ENCODE peak calls at places on chromosomes 5 and 9, in four cellular contexts. One of them, this sample, is unnamed.
A peak's percentile ranks its signal among the peaks of the same experiment; 100 is the strongest.

GRCh38 chr5:90408571-90409317 is 812 bp downstream of the CETN3 start:
- DNase-seq in cardiac muscle cell: no peak
- DNase-seq in stimulated activated CD4-positive, alpha-beta T cell treated with anti-CD3 and anti-CD28 coated beads, Interleukin-4, amount 100 ng/mL, for 48 hours: no peak
- DNase-seq in WERI-Rb-1: no peak
- DNase-seq in this sample: no peak

GRCh38 chr9:123761905-123762605 is 167.9 kb downstream of the DENND1A start:
- DNase-seq in cardiac muscle cell: peak; percentile 22
- DNase-seq in stimulated activated CD4-positive, alpha-beta T cell treated with anti-CD3 and anti-CD28 coated beads, Interleukin-4, amount 100 ng/mL, for 48 hours: no peak
- DNase-seq in WERI-Rb-1: no peak
- DNase-seq in this sample: no peak

GRCh38 chr9:89975586-89975985 is 370.8 kb downstream of the GADD45G start:
- DNase-seq in cardiac muscle cell: no peak
- DNase-seq in stimulated activated CD4-positive, alpha-beta T cell treated with anti-CD3 and anti-CD28 coated beads, Interleukin-4, amount 100 ng/mL, for 48 hours: no peak
- DNase-seq in WERI-Rb-1: no peak
- DNase-seq in this sample: no peak

GRCh38 chr9:127223810-127224177 is 40.8 kb upstream of the GARNL3 start:
- DNase-seq in cardiac muscle cell: no peak
- DNase-seq in stimulated activated CD4-positive, alpha-beta T cell treated with anti-CD3 and anti-CD28 coated beads, Interleukin-4, amount 100 ng/mL, for 48 hours: no peak
- DNase-seq in WERI-Rb-1: no peak
- DNase-seq in this sample: no peak

GRCh38 chr5:15525679-15526275 is 25.8 kb downstream of the FBXL7 start:
- DNase-seq in cardiac muscle cell: peak; percentile 52
- DNase-seq in stimulated activated CD4-positive, alpha-beta T cell treated with anti-CD3 and anti-CD28 coated beads, Interleukin-4, amount 100 ng/mL, for 48 hours: no peak
- DNase-seq in WERI-Rb-1: no peak
- DNase-seq in this sample: no peak

GRCh38 chr5:154201108-154201769 is 10.7 kb downstream of the GALNT10 start:
- DNase-seq in cardiac muscle cell: no peak
- DNase-seq in stimulated activated CD4-positive, alpha-beta T cell treated with anti-CD3 and anti-CD28 coated beads, Interleukin-4, amount 100 ng/mL, for 48 hours: no peak
- DNase-seq in WERI-Rb-1: no peak
- DNase-seq in this sample: no peak

GRCh38 chr5:154971501-154971900 is 30.6 kb downstream of the MRPL22 start:
- DNase-seq in cardiac muscle cell: peak; percentile 66
- DNase-seq in stimulated activated CD4-positive, alpha-beta T cell treated with anti-CD3 and anti-CD28 coated beads, Interleukin-4, amount 100 ng/mL, for 48 hours: no peak
- DNase-seq in WERI-Rb-1: no peak
- DNase-seq in this sample: no peak

GRCh38 chr5:150065346-150065745 is 21.0 kb downstream of the CSF1R start:
- DNase-seq in cardiac muscle cell: peak; percentile 25
- DNase-seq in stimulated activated CD4-positive, alpha-beta T cell treated with anti-CD3 and anti-CD28 coated beads, Interleukin-4, amount 100 ng/mL, for 48 hours: no peak
- DNase-seq in WERI-Rb-1: no peak
- DNase-seq in this sample: no peak

GRCh38 chr5:78221964-78222451 is 72.5 kb downstream of the AP3B1 start:
- DNase-seq in cardiac muscle cell: peak; percentile 47
- DNase-seq in stimulated activated CD4-positive, alpha-beta T cell treated with anti-CD3 and anti-CD28 coated beads, Interleukin-4, amount 100 ng/mL, for 48 hours: no peak
- DNase-seq in WERI-Rb-1: peak; percentile 44
- DNase-seq in this sample: peak; percentile 4

GRCh38 chr9:91660295-91660589 is 236.6 kb upstream of the NFIL3 start:
- DNase-seq in cardiac muscle cell: no peak
- DNase-seq in stimulated activated CD4-positive, alpha-beta T cell treated with anti-CD3 and anti-CD28 coated beads, Interleukin-4, amount 100 ng/mL, for 48 hours: no peak
- DNase-seq in WERI-Rb-1: no peak
- DNase-seq in this sample: no peak

GRCh38 chr5:175558801-175559480 is 80.6 kb downstream of the SFXN1 start:
- DNase-seq in cardiac muscle cell: no peak
- DNase-seq in stimulated activated CD4-positive, alpha-beta T cell treated with anti-CD3 and anti-CD28 coated beads, Interleukin-4, amount 100 ng/mL, for 48 hours: no peak
- DNase-seq in WERI-Rb-1: no peak
- DNase-seq in this sample: no peak

GRCh38 chr5:137220523-137220927 is 278.6 kb downstream of the SPOCK1 start:
- DNase-seq in cardiac muscle cell: peak; percentile 75
- DNase-seq in stimulated activated CD4-positive, alpha-beta T cell treated with anti-CD3 and anti-CD28 coated beads, Interleukin-4, amount 100 ng/mL, for 48 hours: no peak
- DNase-seq in WERI-Rb-1: peak; percentile 37
- DNase-seq in this sample: no peak

GRCh38 chr5:148973455-148973854 is 89.4 kb downstream of the SH3TC2 start:
- DNase-seq in cardiac muscle cell: peak; percentile 14
- DNase-seq in stimulated activated CD4-positive, alpha-beta T cell treated with anti-CD3 and anti-CD28 coated beads, Interleukin-4, amount 100 ng/mL, for 48 hours: no peak
- DNase-seq in WERI-Rb-1: no peak
- DNase-seq in this sample: no peak

GRCh38 chr9:127980056-127980705 is 608 bp downstream of the EEIG1 start:
- DNase-seq in cardiac muscle cell: no peak
- DNase-seq in stimulated activated CD4-positive, alpha-beta T cell treated with anti-CD3 and anti-CD28 coated beads, Interleukin-4, amount 100 ng/mL, for 48 hours: no peak
- DNase-seq in WERI-Rb-1: peak; percentile 60
- DNase-seq in this sample: no peak

GRCh38 chr9:6715755-6716643 is 41.8 kb upstream of the KDM4C start:
- DNase-seq in cardiac muscle cell: peak; percentile 63
- DNase-seq in stimulated activated CD4-positive, alpha-beta T cell treated with anti-CD3 and anti-CD28 coated beads, Interleukin-4, amount 100 ng/mL, for 48 hours: peak; percentile 72
- DNase-seq in WERI-Rb-1: no peak
- DNase-seq in this sample: peak; percentile 84

GRCh38 chr5:76764374-76764773 is 48.4 kb downstream of the F2R start:
- DNase-seq in cardiac muscle cell: no peak
- DNase-seq in stimulated activated CD4-positive, alpha-beta T cell treated with anti-CD3 and anti-CD28 coated beads, Interleukin-4, amount 100 ng/mL, for 48 hours: no peak
- DNase-seq in WERI-Rb-1: no peak
- DNase-seq in this sample: no peak

GRCh38 chr5:36172593-36172992 is 20.7 kb downstream of the SKP2 start:
- DNase-seq in cardiac muscle cell: no peak
- DNase-seq in stimulated activated CD4-positive, alpha-beta T cell treated with anti-CD3 and anti-CD28 coated beads, Interleukin-4, amount 100 ng/mL, for 48 hours: no peak
- DNase-seq in WERI-Rb-1: no peak
- DNase-seq in this sample: no peak

GRCh38 chr5:3343911-3344310 is 251.7 kb upstream of the IRX1 start:
- DNase-seq in cardiac muscle cell: no peak
- DNase-seq in stimulated activated CD4-positive, alpha-beta T cell treated with anti-CD3 and anti-CD28 coated beads, Interleukin-4, amount 100 ng/mL, for 48 hours: no peak
- DNase-seq in WERI-Rb-1: no peak
- DNase-seq in this sample: no peak

GRCh38 chr5:132266031-132266835 is 8.7 kb downstream of the PDLIM4 start:
- DNase-seq in cardiac muscle cell: no peak
- DNase-seq in stimulated activated CD4-positive, alpha-beta T cell treated with anti-CD3 and anti-CD28 coated beads, Interleukin-4, amount 100 ng/mL, for 48 hours: no peak
- DNase-seq in WERI-Rb-1: no peak
- DNase-seq in this sample: no peak

GRCh38 chr9:27351438-27351837 is 54.5 kb upstream of the EQTN start:
- DNase-seq in cardiac muscle cell: peak; percentile 69
- DNase-seq in stimulated activated CD4-positive, alpha-beta T cell treated with anti-CD3 and anti-CD28 coated beads, Interleukin-4, amount 100 ng/mL, for 48 hours: no peak
- DNase-seq in WERI-Rb-1: no peak
- DNase-seq in this sample: no peak

GRCh38 chr5:170501931-170502330 is 1.9 kb upstream of the KCNIP1 start:
- DNase-seq in cardiac muscle cell: no peak
- DNase-seq in stimulated activated CD4-positive, alpha-beta T cell treated with anti-CD3 and anti-CD28 coated beads, Interleukin-4, amount 100 ng/mL, for 48 hours: no peak
- DNase-seq in WERI-Rb-1: no peak
- DNase-seq in this sample: no peak

GRCh38 chr9:93205045-93205768 is 21.3 kb downstream of the WNK2 start:
- DNase-seq in cardiac muscle cell: peak; percentile 62
- DNase-seq in stimulated activated CD4-positive, alpha-beta T cell treated with anti-CD3 and anti-CD28 coated beads, Interleukin-4, amount 100 ng/mL, for 48 hours: no peak
- DNase-seq in WERI-Rb-1: peak; percentile 67
- DNase-seq in this sample: no peak

GRCh38 chr9:134187821-134188420 is 23.6 kb upstream of the RNU6ATAC start:
- DNase-seq in cardiac muscle cell: no peak
- DNase-seq in stimulated activated CD4-positive, alpha-beta T cell treated with anti-CD3 and anti-CD28 coated beads, Interleukin-4, amount 100 ng/mL, for 48 hours: no peak
- DNase-seq in WERI-Rb-1: no peak
- DNase-seq in this sample: peak; percentile 4

GRCh38 chr5:126499742-126500396 is 76.7 kb downstream of the GRAMD2B start:
- DNase-seq in cardiac muscle cell: peak; percentile 39
- DNase-seq in stimulated activated CD4-positive, alpha-beta T cell treated with anti-CD3 and anti-CD28 coated beads, Interleukin-4, amount 100 ng/mL, for 48 hours: no peak
- DNase-seq in WERI-Rb-1: no peak
- DNase-seq in this sample: no peak

GRCh38 chr9:20269620-20270019 is 352.7 kb downstream of the MLLT3 start:
- DNase-seq in cardiac muscle cell: no peak
- DNase-seq in stimulated activated CD4-positive, alpha-beta T cell treated with anti-CD3 and anti-CD28 coated beads, Interleukin-4, amount 100 ng/mL, for 48 hours: no peak
- DNase-seq in WERI-Rb-1: no peak
- DNase-seq in this sample: no peak

GRCh38 chr9:114005371-114006154 is 72.5 kb downstream of the AMBP start:
- DNase-seq in cardiac muscle cell: no peak
- DNase-seq in stimulated activated CD4-positive, alpha-beta T cell treated with anti-CD3 and anti-CD28 coated beads, Interleukin-4, amount 100 ng/mL, for 48 hours: no peak
- DNase-seq in WERI-Rb-1: peak; percentile 40
- DNase-seq in this sample: no peak

GRCh38 chr9:33263936-33264472 is 504 bp downstream of the BAG1 start:
- DNase-seq in cardiac muscle cell: no peak
- DNase-seq in stimulated activated CD4-positive, alpha-beta T cell treated with anti-CD3 and anti-CD28 coated beads, Interleukin-4, amount 100 ng/mL, for 48 hours: peak; percentile 11
- DNase-seq in WERI-Rb-1: peak; percentile 27
- DNase-seq in this sample: peak; percentile 57

GRCh38 chr9:68970150-68970549 is 43.8 kb downstream of the PRKACG start:
- DNase-seq in cardiac muscle cell: no peak
- DNase-seq in stimulated activated CD4-positive, alpha-beta T cell treated with anti-CD3 and anti-CD28 coated beads, Interleukin-4, amount 100 ng/mL, for 48 hours: no peak
- DNase-seq in WERI-Rb-1: no peak
- DNase-seq in this sample: no peak

GRCh38 chr5:132497488-132497997 is 7.0 kb upstream of the IRF1 start:
- DNase-seq in cardiac muscle cell: peak; percentile 97
- DNase-seq in stimulated activated CD4-positive, alpha-beta T cell treated with anti-CD3 and anti-CD28 coated beads, Interleukin-4, amount 100 ng/mL, for 48 hours: no peak
- DNase-seq in WERI-Rb-1: no peak
- DNase-seq in this sample: peak; percentile 12

GRCh38 chr5:23820764-23821471 is 313.5 kb downstream of the PRDM9 start:
- DNase-seq in cardiac muscle cell: peak; percentile 29
- DNase-seq in stimulated activated CD4-positive, alpha-beta T cell treated with anti-CD3 and anti-CD28 coated beads, Interleukin-4, amount 100 ng/mL, for 48 hours: no peak
- DNase-seq in WERI-Rb-1: peak; percentile 24
- DNase-seq in this sample: no peak

GRCh38 chr5:154732212-154732611 is 23.0 kb upstream of the LARP1 start:
- DNase-seq in cardiac muscle cell: no peak
- DNase-seq in stimulated activated CD4-positive, alpha-beta T cell treated with anti-CD3 and anti-CD28 coated beads, Interleukin-4, amount 100 ng/mL, for 48 hours: no peak
- DNase-seq in WERI-Rb-1: no peak
- DNase-seq in this sample: no peak

GRCh38 chr9:3824062-3824461 is 298.3 kb upstream of the RFX3 start:
- DNase-seq in cardiac muscle cell: no peak
- DNase-seq in stimulated activated CD4-positive, alpha-beta T cell treated with anti-CD3 and anti-CD28 coated beads, Interleukin-4, amount 100 ng/mL, for 48 hours: no peak
- DNase-seq in WERI-Rb-1: no peak
- DNase-seq in this sample: no peak

GRCh38 chr9:119053070-119053469 is 316.2 kb downstream of the BRINP1 start:
- DNase-seq in cardiac muscle cell: no peak
- DNase-seq in stimulated activated CD4-positive, alpha-beta T cell treated with anti-CD3 and anti-CD28 coated beads, Interleukin-4, amount 100 ng/mL, for 48 hours: no peak
- DNase-seq in WERI-Rb-1: no peak
- DNase-seq in this sample: no peak

GRCh38 chr9:112705773-112706427 is 12.0 kb downstream of the INIP start:
- DNase-seq in cardiac muscle cell: peak; percentile 54
- DNase-seq in stimulated activated CD4-positive, alpha-beta T cell treated with anti-CD3 and anti-CD28 coated beads, Interleukin-4, amount 100 ng/mL, for 48 hours: no peak
- DNase-seq in WERI-Rb-1: peak; percentile 70
- DNase-seq in this sample: no peak

GRCh38 chr5:174910245-174910737 is 185.9 kb downstream of the MSX2 start:
- DNase-seq in cardiac muscle cell: peak; percentile 67
- DNase-seq in stimulated activated CD4-positive, alpha-beta T cell treated with anti-CD3 and anti-CD28 coated beads, Interleukin-4, amount 100 ng/mL, for 48 hours: peak; percentile 32
- DNase-seq in WERI-Rb-1: peak; percentile 53
- DNase-seq in this sample: peak; percentile 63

GRCh38 chr5:1288439-1289335 is 6.2 kb downstream of the TERT start:
- DNase-seq in cardiac muscle cell: no peak
- DNase-seq in stimulated activated CD4-positive, alpha-beta T cell treated with anti-CD3 and anti-CD28 coated beads, Interleukin-4, amount 100 ng/mL, for 48 hours: no peak
- DNase-seq in WERI-Rb-1: peak; percentile 15
- DNase-seq in this sample: no peak

GRCh38 chr9:95077053-95077765 is 240.3 kb downstream of the FANCC start:
- DNase-seq in cardiac muscle cell: no peak
- DNase-seq in stimulated activated CD4-positive, alpha-beta T cell treated with anti-CD3 and anti-CD28 coated beads, Interleukin-4, amount 100 ng/mL, for 48 hours: no peak
- DNase-seq in WERI-Rb-1: no peak
- DNase-seq in this sample: no peak

GRCh38 chr5:102152906-102153787 is 142.9 kb downstream of the SLCO4C1 start:
- DNase-seq in cardiac muscle cell: no peak
- DNase-seq in stimulated activated CD4-positive, alpha-beta T cell treated with anti-CD3 and anti-CD28 coated beads, Interleukin-4, amount 100 ng/mL, for 48 hours: no peak
- DNase-seq in WERI-Rb-1: peak; percentile 18
- DNase-seq in this sample: no peak

GRCh38 chr9:107438211-107439030 is 51.1 kb downstream of the KLF4 start:
- DNase-seq in cardiac muscle cell: no peak
- DNase-seq in stimulated activated CD4-positive, alpha-beta T cell treated with anti-CD3 and anti-CD28 coated beads, Interleukin-4, amount 100 ng/mL, for 48 hours: no peak
- DNase-seq in WERI-Rb-1: no peak
- DNase-seq in this sample: no peak